ENCODE peak calls at places on chromosomes 2 and 18, in five cellular contexts. X is CD4-positive, CD25-positive, alpha-beta regulatory T cell; Z is activated CD4-positive, CD25-positive, alpha-beta regulatory T cell; V is adipocyte; E is NCI-H524. L is an unnamed sample.

GRCh38 chr2:202842690-202843089 is 28.9 kb downstream of the ICA1L start:
- DNase-seq in X (no peak), Z (no peak), V (no peak), E (no peak), L (no peak)

GRCh38 chr2:209942936-209943605 is 59.4 kb upstream of the RPE start:
- DNase-seq in X (no peak), Z (no peak), V (no peak), E (no peak), L (no peak)

GRCh38 chr2:9166579-9167392 is 39.8 kb upstream of the ASAP2 start:
- DNase-seq in X (no peak), Z (no peak), V (no peak), E (no peak), L (no peak)

GRCh38 chr2:25707927-25708326 is 34.5 kb upstream of the DTNB start:
- DNase-seq in X (no peak), Z (no peak), V (no peak), E (no peak), L (no peak)

GRCh38 chr18:23071285-23071684 is 64.0 kb upstream of the CABLES1 start:
- DNase-seq in X (peak), Z (peak), V (no peak), E (no peak), L (no peak)

GRCh38 chr2:85175369-85176299 is 42.4 kb downstream of the TCF7L1 start:
- DNase-seq in X (no peak), Z (no peak), V (peak), E (no peak), L (no peak)

GRCh38 chr2:44135771-44136170 is 32.9 kb upstream of the PPM1B start:
- DNase-seq in X (no peak), Z (no peak), V (peak), E (no peak), L (no peak)

GRCh38 chr2:197209742-197210408 is 100.7 kb downstream of the ANKRD44 start:
- DNase-seq in X (peak), Z (no peak), V (no peak), E (no peak), L (no peak)

GRCh38 chr2:106094101-106094860 is 99.8 kb downstream of the UXS1 start:
- DNase-seq in X (peak), Z (peak), V (no peak), E (no peak), L (no peak)

GRCh38 chr2:167386694-167387093 is 498.4 kb downstream of the XIRP2 start:
- DNase-seq in X (no peak), Z (no peak), V (no peak), E (no peak), L (no peak)

GRCh38 chr2:240449764-240450531 is 14.5 kb downstream of the GPC1 start:
- DNase-seq in X (no peak), Z (no peak), V (no peak), E (peak), L (peak)

GRCh38 chr18:48270929-48271328 is 138.3 kb downstream of the ZBTB7C start:
- DNase-seq in X (no peak), Z (no peak), V (no peak), E (no peak), L (no peak)

GRCh38 chr18:13465476-13465875 is 246.9 kb downstream of the LDLRAD4 start:
- DNase-seq in X (no peak), Z (no peak), V (no peak), E (no peak), L (no peak)

GRCh38 chr2:1660656-1661650 is 83.4 kb downstream of the PXDN start:
- DNase-seq in X (no peak), Z (no peak), V (no peak), E (no peak), L (no peak)

GRCh38 chr2:186780701-186781316 is 68.2 kb downstream of the ZSWIM2 start:
- DNase-seq in X (no peak), Z (no peak), V (no peak), E (no peak), L (peak)

GRCh38 chr2:9370746-9371145 is 52.6 kb downstream of the ITGB1BP1 start:
- DNase-seq in X (no peak), Z (no peak), V (no peak), E (no peak), L (no peak)

GRCh38 chr2:177106212-177106611 is 106.4 kb upstream of the HNRNPA3 start:
- DNase-seq in X (no peak), Z (no peak), V (no peak), E (no peak), L (no peak)

GRCh38 chr2:162795312-162795711 is 43.3 kb downstream of the KCNH7 start:
- DNase-seq in X (no peak), Z (no peak), V (no peak), E (no peak), L (no peak)

GRCh38 chr2:121085801-121086200 is 199.2 kb downstream of the TFCP2L1 start:
- DNase-seq in X (no peak), Z (no peak), V (no peak), E (no peak), L (no peak)

GRCh38 chr2:49770919-49771318 is 616.6 kb upstream of the FSHR start:
- DNase-seq in X (no peak), Z (no peak), V (peak), E (peak), L (no peak)

GRCh38 chr2:131577812-131578211 is 50.1 kb downstream of the CCDC74A start:
- DNase-seq in X (no peak), Z (no peak), V (no peak), E (no peak), L (no peak)

GRCh38 chr2:240602266-240603050 is 15.9 kb downstream of the CAPN10 start:
- DNase-seq in X (no peak), Z (no peak), V (no peak), E (no peak), L (no peak)

GRCh38 chr18:9712606-9713005 is 4.5 kb downstream of the RAB31 start:
- DNase-seq in X (no peak), Z (no peak), V (no peak), E (no peak), L (no peak)

GRCh38 chr2:127064642-127065250 is 42.2 kb downstream of the BIN1 start:
- DNase-seq in X (peak), Z (no peak), V (peak), E (peak), L (no peak)